ENCODE peak calls at places on chromosomes 5 and 9, in nine cellular contexts. One of them, this sample, is unnamed.
A peak's percentile ranks its signal among the peaks of the same experiment; 100 is the strongest.

GRCh38 chr5:149581192-149581861 is at the start of gene ARHGEF37:
- DNase-seq in progenitor cell of endocrine pancreas: peak; percentile 20
- DNase-seq in Calu3: peak; percentile 90
- DNase-seq in pancreas: peak; percentile 97
- DNase-seq in bronchial epithelial cell: peak; percentile 45
- DNase-seq in adrenal gland: peak; percentile 83
- DNase-seq in AG09309: no peak
- DNase-seq in neural crest cell: peak; percentile 13
- DNase-seq in cardiac fibroblast: peak; percentile 61
- DNase-seq in this sample: peak; percentile 95

GRCh38 chr5:142540774-142541466 is 145.0 kb downstream of the FGF1 start:
- DNase-seq in adrenal gland: no peak
- DNase-seq in AG09309: peak; percentile 69
- DNase-seq in bronchial epithelial cell: no peak
- DNase-seq in neural crest cell: no peak
- DNase-seq in progenitor cell of endocrine pancreas: no peak
- DNase-seq in Calu3: no peak
- DNase-seq in cardiac fibroblast: peak; percentile 85
- DNase-seq in pancreas: no peak
- DNase-seq in this sample: peak; percentile 49

GRCh38 chr5:150489358-150490295 is 18.3 kb upstream of the NDST1 start:
- DNase-seq in pancreas: no peak
- DNase-seq in AG09309: no peak
- DNase-seq in adrenal gland: no peak
- DNase-seq in Calu3: no peak
- DNase-seq in bronchial epithelial cell: no peak
- DNase-seq in progenitor cell of endocrine pancreas: no peak
- DNase-seq in neural crest cell: no peak
- DNase-seq in cardiac fibroblast: peak; percentile 59
- DNase-seq in this sample: peak; percentile 37

GRCh38 chr9:120379611-120380010 is 200.4 kb downstream of the CDK5RAP2 start:
- DNase-seq in bronchial epithelial cell: no peak
- DNase-seq in pancreas: no peak
- DNase-seq in neural crest cell: no peak
- DNase-seq in progenitor cell of endocrine pancreas: no peak
- DNase-seq in cardiac fibroblast: no peak
- DNase-seq in Calu3: no peak
- DNase-seq in adrenal gland: no peak
- DNase-seq in AG09309: no peak
- DNase-seq in this sample: no peak

GRCh38 chr9:34413229-34413852 is 36.6 kb upstream of the MYORG start:
- DNase-seq in Calu3: no peak
- DNase-seq in neural crest cell: peak; percentile 84
- DNase-seq in adrenal gland: peak; percentile 40
- DNase-seq in AG09309: no peak
- DNase-seq in cardiac fibroblast: peak; percentile 57
- DNase-seq in bronchial epithelial cell: peak; percentile 32
- DNase-seq in pancreas: no peak
- DNase-seq in progenitor cell of endocrine pancreas: peak; percentile 64
- DNase-seq in this sample: peak; percentile 13

GRCh38 chr5:160237571-160238093 is 8.3 kb downstream of the FABP6 start:
- DNase-seq in AG09309: no peak
- DNase-seq in cardiac fibroblast: no peak
- DNase-seq in Calu3: no peak
- DNase-seq in pancreas: no peak
- DNase-seq in bronchial epithelial cell: no peak
- DNase-seq in progenitor cell of endocrine pancreas: no peak
- DNase-seq in adrenal gland: no peak
- DNase-seq in neural crest cell: no peak
- DNase-seq in this sample: no peak

GRCh38 chr5:180034564-180034963 is 37.0 kb downstream of the RNF130 start:
- DNase-seq in progenitor cell of endocrine pancreas: no peak
- DNase-seq in Calu3: no peak
- DNase-seq in bronchial epithelial cell: peak; percentile 82
- DNase-seq in neural crest cell: no peak
- DNase-seq in pancreas: no peak
- DNase-seq in adrenal gland: no peak
- DNase-seq in AG09309: no peak
- DNase-seq in cardiac fibroblast: peak; percentile 72
- DNase-seq in this sample: no peak

GRCh38 chr9:133371261-133371711 is 4.6 kb downstream of the SURF4 start:
- DNase-seq in progenitor cell of endocrine pancreas: no peak
- DNase-seq in neural crest cell: no peak
- DNase-seq in bronchial epithelial cell: no peak
- DNase-seq in pancreas: no peak
- DNase-seq in adrenal gland: no peak
- DNase-seq in Calu3: no peak
- DNase-seq in cardiac fibroblast: no peak
- DNase-seq in AG09309: no peak
- DNase-seq in this sample: no peak

GRCh38 chr9:33682551-33682950 is 112.8 kb upstream of the PRSS3 start:
- DNase-seq in cardiac fibroblast: no peak
- DNase-seq in adrenal gland: no peak
- DNase-seq in bronchial epithelial cell: no peak
- DNase-seq in Calu3: no peak
- DNase-seq in neural crest cell: no peak
- DNase-seq in progenitor cell of endocrine pancreas: no peak
- DNase-seq in pancreas: no peak
- DNase-seq in AG09309: no peak
- DNase-seq in this sample: no peak

GRCh38 chr5:73218552-73219171 is 45.7 kb downstream of the TMEM174 start:
- DNase-seq in AG09309: no peak
- DNase-seq in adrenal gland: no peak
- DNase-seq in pancreas: no peak
- DNase-seq in Calu3: peak; percentile 42
- DNase-seq in cardiac fibroblast: peak; percentile 63
- DNase-seq in bronchial epithelial cell: peak; percentile 44
- DNase-seq in neural crest cell: no peak
- DNase-seq in progenitor cell of endocrine pancreas: no peak
- DNase-seq in this sample: no peak

GRCh38 chr9:3331801-3332200 is 194.0 kb downstream of the RFX3 start:
- DNase-seq in cardiac fibroblast: no peak
- DNase-seq in pancreas: no peak
- DNase-seq in bronchial epithelial cell: no peak
- DNase-seq in neural crest cell: no peak
- DNase-seq in progenitor cell of endocrine pancreas: no peak
- DNase-seq in Calu3: peak; percentile 1
- DNase-seq in adrenal gland: no peak
- DNase-seq in AG09309: no peak
- DNase-seq in this sample: no peak

GRCh38 chr5:83368317-83368716 is 103.2 kb upstream of the VCAN start:
- DNase-seq in neural crest cell: no peak
- DNase-seq in progenitor cell of endocrine pancreas: no peak
- DNase-seq in adrenal gland: no peak
- DNase-seq in cardiac fibroblast: peak; percentile 87
- DNase-seq in pancreas: no peak
- DNase-seq in bronchial epithelial cell: peak; percentile 65
- DNase-seq in Calu3: no peak
- DNase-seq in AG09309: peak; percentile 80
- DNase-seq in this sample: peak; percentile 8

GRCh38 chr9:120307599-120307998 is 272.4 kb downstream of the CDK5RAP2 start:
- DNase-seq in bronchial epithelial cell: no peak
- DNase-seq in adrenal gland: no peak
- DNase-seq in progenitor cell of endocrine pancreas: no peak
- DNase-seq in cardiac fibroblast: no peak
- DNase-seq in AG09309: no peak
- DNase-seq in Calu3: no peak
- DNase-seq in pancreas: no peak
- DNase-seq in neural crest cell: no peak
- DNase-seq in this sample: no peak

GRCh38 chr5:14171091-14171490 is 27.9 kb downstream of the TRIO start:
- DNase-seq in bronchial epithelial cell: no peak
- DNase-seq in adrenal gland: no peak
- DNase-seq in Calu3: no peak
- DNase-seq in progenitor cell of endocrine pancreas: no peak
- DNase-seq in AG09309: peak; percentile 42
- DNase-seq in neural crest cell: no peak
- DNase-seq in pancreas: no peak
- DNase-seq in cardiac fibroblast: peak; percentile 86
- DNase-seq in this sample: no peak

GRCh38 chr9:84466580-84467285 is 126.2 kb upstream of the SLC28A3 start:
- DNase-seq in progenitor cell of endocrine pancreas: no peak
- DNase-seq in bronchial epithelial cell: no peak
- DNase-seq in Calu3: no peak
- DNase-seq in pancreas: no peak
- DNase-seq in AG09309: no peak
- DNase-seq in adrenal gland: no peak
- DNase-seq in cardiac fibroblast: no peak
- DNase-seq in neural crest cell: no peak
- DNase-seq in this sample: no peak

GRCh38 chr9:136287960-136288753 is 15.7 kb downstream of the CCDC187 start:
- DNase-seq in adrenal gland: no peak
- DNase-seq in cardiac fibroblast: no peak
- DNase-seq in Calu3: no peak
- DNase-seq in progenitor cell of endocrine pancreas: no peak
- DNase-seq in pancreas: no peak
- DNase-seq in AG09309: no peak
- DNase-seq in neural crest cell: no peak
- DNase-seq in bronchial epithelial cell: no peak
- DNase-seq in this sample: peak; percentile 9

GRCh38 chr5:76204713-76205112 is 121.5 kb downstream of the SV2C start:
- DNase-seq in pancreas: no peak
- DNase-seq in progenitor cell of endocrine pancreas: no peak
- DNase-seq in adrenal gland: no peak
- DNase-seq in AG09309: no peak
- DNase-seq in Calu3: peak; percentile 62
- DNase-seq in bronchial epithelial cell: peak; percentile 88
- DNase-seq in cardiac fibroblast: no peak
- DNase-seq in neural crest cell: no peak
- DNase-seq in this sample: no peak

DNA sequence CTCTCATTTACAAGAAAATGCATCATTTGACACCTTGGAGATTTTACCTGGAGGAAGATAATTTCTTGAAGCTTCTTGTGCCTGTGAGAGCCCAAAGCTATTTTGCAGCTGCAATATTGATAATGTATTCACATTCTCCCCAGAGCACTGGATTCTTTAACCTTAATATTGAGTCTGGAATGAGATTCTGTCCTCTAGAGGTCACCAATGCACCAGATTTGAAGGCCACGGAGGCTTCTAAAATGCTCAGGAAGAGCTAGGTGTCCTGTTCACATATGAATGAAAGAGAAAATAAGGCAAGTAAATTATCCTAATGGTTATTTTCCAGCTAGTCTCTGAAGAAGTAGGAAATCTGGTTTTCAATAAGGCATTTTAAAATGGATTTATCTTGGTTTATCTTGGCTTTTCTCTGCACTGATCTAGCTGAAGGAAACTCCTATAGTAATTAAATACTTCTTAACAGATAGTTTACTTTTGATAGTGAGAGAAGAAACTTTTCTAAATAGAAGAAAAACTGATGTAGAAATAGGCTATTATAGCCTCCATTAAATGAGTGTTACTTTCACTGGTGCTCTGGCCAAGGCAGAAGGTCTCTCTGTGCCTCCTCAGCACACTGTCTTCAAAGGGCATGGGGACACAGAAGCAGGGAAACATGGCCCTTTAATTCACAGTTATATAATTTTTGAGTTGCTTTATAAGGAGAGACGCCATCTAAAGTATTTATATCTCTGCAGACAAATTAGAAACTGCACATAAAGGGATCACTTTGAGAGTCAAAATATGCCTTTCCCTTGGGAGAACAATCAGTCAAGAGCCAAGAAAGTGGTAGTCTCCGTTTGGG is 297.0 kb upstream of the ACTBL2 start:
- DNase-seq in adrenal gland: peak; percentile 38
- DNase-seq in neural crest cell: peak; percentile 36
- DNase-seq in cardiac fibroblast: peak; percentile 84
- DNase-seq in Calu3: peak; percentile 60
- DNase-seq in progenitor cell of endocrine pancreas: no peak
- DNase-seq in AG09309: no peak
- DNase-seq in pancreas: no peak
- DNase-seq in bronchial epithelial cell: peak; percentile 66
- DNase-seq in this sample: peak; percentile 56
- TF ChIP-seq CTCF in adrenal gland: peak; percentile 55
- TF ChIP-seq CTCF in neural crest cell: peak; percentile 82
- TF ChIP-seq CTCF in cardiac fibroblast: peak; percentile 49
- TF ChIP-seq CTCF in Calu3: peak; percentile 44
- TF ChIP-seq CTCF in progenitor cell of endocrine pancreas: peak; percentile 69
- TF ChIP-seq CTCF in AG09309: peak; percentile 64
- TF ChIP-seq CTCF in pancreas: peak; percentile 50
- TF ChIP-seq CTCF in bronchial epithelial cell: peak; percentile 45
- TF ChIP-seq CTCF in this sample: peak; percentile 57

GRCh38 chr5:99119326-99119725 is 190.5 kb upstream of the CHD1 start:
- DNase-seq in adrenal gland: no peak
- DNase-seq in AG09309: no peak
- DNase-seq in pancreas: no peak
- DNase-seq in bronchial epithelial cell: no peak
- DNase-seq in cardiac fibroblast: no peak
- DNase-seq in Calu3: no peak
- DNase-seq in progenitor cell of endocrine pancreas: no peak
- DNase-seq in neural crest cell: no peak
- DNase-seq in this sample: no peak

DNA sequence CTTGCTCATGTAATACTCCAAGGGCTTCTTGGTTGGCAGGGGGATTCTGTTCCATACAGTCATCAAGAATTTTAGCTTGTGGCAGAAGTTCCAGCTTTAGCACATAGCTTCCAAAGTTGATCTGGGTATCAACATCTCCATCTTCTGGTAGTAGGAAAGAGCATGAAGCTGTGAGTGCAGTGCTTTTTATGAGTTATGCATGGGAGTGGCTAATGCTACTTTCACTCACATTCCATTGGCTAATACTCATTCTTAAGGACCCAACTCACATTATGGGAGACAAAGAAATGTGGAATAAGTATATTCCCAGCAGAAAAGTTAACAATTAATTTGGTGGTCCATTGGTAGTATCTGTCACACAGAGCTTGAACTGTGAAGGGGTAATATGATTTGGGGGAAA is 194.2 kb upstream of the CHD1 start:
- DNase-seq in Calu3: no peak
- DNase-seq in neural crest cell: no peak
- DNase-seq in AG09309: no peak
- DNase-seq in adrenal gland: no peak
- DNase-seq in cardiac fibroblast: peak; percentile 4
- DNase-seq in pancreas: no peak
- DNase-seq in bronchial epithelial cell: peak; percentile 47
- DNase-seq in progenitor cell of endocrine pancreas: no peak
- DNase-seq in this sample: no peak
- TF ChIP-seq CTCF in Calu3: no peak
- TF ChIP-seq CTCF in neural crest cell: no peak
- TF ChIP-seq CTCF in AG09309: no peak
- TF ChIP-seq CTCF in adrenal gland: no peak
- TF ChIP-seq CTCF in cardiac fibroblast: no peak
- TF ChIP-seq CTCF in pancreas: no peak
- TF ChIP-seq CTCF in bronchial epithelial cell: no peak
- TF ChIP-seq CTCF in progenitor cell of endocrine pancreas: no peak
- TF ChIP-seq CTCF in this sample: no peak

GRCh38 chr9:86589273-86589672 is 235.1 kb upstream of the TUT7 start:
- DNase-seq in bronchial epithelial cell: no peak
- DNase-seq in pancreas: no peak
- DNase-seq in AG09309: no peak
- DNase-seq in progenitor cell of endocrine pancreas: no peak
- DNase-seq in cardiac fibroblast: no peak
- DNase-seq in Calu3: no peak
- DNase-seq in neural crest cell: no peak
- DNase-seq in adrenal gland: no peak
- DNase-seq in this sample: no peak
- TF ChIP-seq CTCF in bronchial epithelial cell: no peak
- TF ChIP-seq CTCF in pancreas: no peak
- TF ChIP-seq CTCF in AG09309: no peak
- TF ChIP-seq CTCF in progenitor cell of endocrine pancreas: peak; percentile 27
- TF ChIP-seq CTCF in cardiac fibroblast: no peak
- TF ChIP-seq CTCF in Calu3: no peak
- TF ChIP-seq CTCF in neural crest cell: no peak
- TF ChIP-seq CTCF in adrenal gland: no peak
- TF ChIP-seq CTCF in this sample: no peak

GRCh38 chr5:78359831-78360673 is at the start of gene SCAMP1:
- DNase-seq in adrenal gland: peak; percentile 95
- DNase-seq in neural crest cell: peak; percentile 95
- DNase-seq in Calu3: peak; percentile 98
- DNase-seq in cardiac fibroblast: peak; percentile 92
- DNase-seq in AG09309: peak; percentile 68
- DNase-seq in progenitor cell of endocrine pancreas: peak; percentile 91
- DNase-seq in bronchial epithelial cell: peak; percentile 76
- DNase-seq in pancreas: peak; percentile 97
- DNase-seq in this sample: peak; percentile 95
- TF ChIP-seq CTCF in adrenal gland: no peak
- TF ChIP-seq CTCF in neural crest cell: peak; percentile 50
- TF ChIP-seq CTCF in Calu3: no peak
- TF ChIP-seq CTCF in cardiac fibroblast: peak; percentile 5
- TF ChIP-seq CTCF in AG09309: peak; percentile 14
- TF ChIP-seq CTCF in progenitor cell of endocrine pancreas: peak; percentile 48
- TF ChIP-seq CTCF in bronchial epithelial cell: peak; percentile 38
- TF ChIP-seq CTCF in pancreas: peak; percentile 29
- TF ChIP-seq CTCF in this sample: peak; percentile 51

This sample was measured in heart right ventricle.